ENCODE peak calls at places on chromosomes 13 and 19, in five cellular contexts. T, F, A, V and W are unnamed samples.

GRCh38 chr13:99743079-99743478 is 228.5 kb downstream of the ZIC5 start:
- DNase-seq in A (no peak), T (no peak), F (no peak), V (no peak), W (no peak)

GRCh38 chr19:38401148-38401547 is 1.7 kb upstream of the FAM98C start:
- DNase-seq in F (no peak), V (no peak), A (no peak), T (no peak), W (no peak)

GRCh38 chr19:44753932-44754742 is 5.6 kb downstream of the BCL3 start:
- DNase-seq in F (peak), A (peak), V (peak), T (peak), W (peak)

GRCh38 chr13:50589139-50589538 is 254.4 kb downstream of the DLEU7 start:
- DNase-seq in A (no peak), V (no peak), T (no peak), F (no peak), W (no peak)

GRCh38 chr13:110047511-110047910 is 259.4 kb downstream of the COL4A1 start:
- DNase-seq in V (peak), T (no peak), A (peak), F (peak), W (no peak)

GRCh38 chr13:113029487-113030258 is 60.7 kb downstream of the MCF2L start:
- DNase-seq in V (no peak), T (no peak), A (peak), F (peak), W (no peak)

GRCh38 chr13:113028336-113029060 is 59.5 kb downstream of the MCF2L start:
- DNase-seq in V (no peak), F (no peak), T (no peak), A (no peak), W (no peak)

GRCh38 chr13:110262494-110262893 is 44.5 kb downstream of the COL4A1 start:
- DNase-seq in V (no peak), F (no peak), T (no peak), A (no peak), W (no peak)

GRCh38 chr19:50432221-50432626 is 468 bp upstream of the MYBPC2 start:
- DNase-seq in T (no peak), F (no peak), A (no peak), V (no peak), W (no peak)

GRCh38 chr13:99367663-99368448 is 60.7 kb upstream of the GPR183 start:
- DNase-seq in V (no peak), F (no peak), T (no peak), A (no peak), W (no peak)

GRCh38 chr19:38544569-38545315 is 73.0 kb downstream of the MAP4K1 start:
- DNase-seq in F (no peak), V (no peak), A (no peak), T (no peak), W (no peak)

GRCh38 chr13:33194820-33195692 is 90.5 kb downstream of the STARD13 start:
- DNase-seq in V (peak), A (no peak), F (no peak), T (no peak), W (no peak)

GRCh38 chr13:35994131-35994966 is 136.8 kb downstream of the DCLK1 start:
- DNase-seq in A (no peak), T (peak), F (peak), V (peak), W (no peak)

GRCh38 chr13:40534456-40534855 is 132.0 kb downstream of the FOXO1 start:
- DNase-seq in F (no peak), T (no peak), V (no peak), A (no peak), W (no peak)

GRCh38 chr19:55111238-55111831 is 6.1 kb downstream of the PPP1R12C start:
- DNase-seq in F (no peak), V (no peak), T (no peak), A (no peak), W (no peak)

GRCh38 chr19:39350156-39350555 is 7.9 kb downstream of the SAMD4B start:
- DNase-seq in F (no peak), A (no peak), V (no peak), T (no peak), W (no peak)

GRCh38 chr19:18496167-18496979 is 25.5 kb downstream of the ELL start:
- DNase-seq in F (peak), A (peak), V (no peak), T (no peak), W (no peak)

GRCh38 chr13:114002009-114002544 is 28.2 kb upstream of the C13orf46 start:
- DNase-seq in V (no peak), A (no peak), T (no peak), F (peak), W (no peak)

GRCh38 chr19:27962260-27962659 is 1250.7 kb downstream of the UQCRFS1 start:
- DNase-seq in V (no peak), F (no peak), A (no peak), T (no peak), W (no peak)

GRCh38 chr13:78254113-78254512 is 335.5 kb upstream of the EDNRB start:
- DNase-seq in F (no peak), A (no peak), T (no peak), V (no peak), W (no peak)

GRCh38 chr13:64723735-64724134 is 2506.4 kb downstream of the PCDH9 start:
- DNase-seq in T (no peak), A (no peak), F (no peak), V (no peak), W (no peak)

DNA sequence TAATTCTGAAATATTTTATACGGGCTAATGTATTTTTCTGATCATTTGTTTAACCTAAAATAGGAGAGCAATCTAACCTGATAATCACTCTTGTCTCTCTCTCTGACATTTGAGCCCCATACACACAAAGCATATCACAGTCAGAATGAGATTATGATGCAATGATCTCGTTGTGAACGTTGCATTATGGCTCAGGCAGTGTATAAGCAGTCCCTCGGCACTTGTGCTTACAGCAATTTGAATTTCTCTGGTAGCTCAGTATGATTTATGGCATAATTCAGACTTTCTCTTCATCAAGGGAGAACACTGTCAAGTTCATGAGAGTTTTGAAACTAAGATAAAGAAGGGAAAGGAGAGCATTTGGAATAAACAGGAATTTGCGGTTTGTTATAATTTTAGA is 256.1 kb downstream of the DACH1 start:
- DNase-seq in T (no peak), F (no peak), A (no peak), V (no peak), W (no peak)
- H3K27ac ChIP-seq in T (no peak), F (no peak), A (no peak), V (no peak), W (no peak)

DNA sequence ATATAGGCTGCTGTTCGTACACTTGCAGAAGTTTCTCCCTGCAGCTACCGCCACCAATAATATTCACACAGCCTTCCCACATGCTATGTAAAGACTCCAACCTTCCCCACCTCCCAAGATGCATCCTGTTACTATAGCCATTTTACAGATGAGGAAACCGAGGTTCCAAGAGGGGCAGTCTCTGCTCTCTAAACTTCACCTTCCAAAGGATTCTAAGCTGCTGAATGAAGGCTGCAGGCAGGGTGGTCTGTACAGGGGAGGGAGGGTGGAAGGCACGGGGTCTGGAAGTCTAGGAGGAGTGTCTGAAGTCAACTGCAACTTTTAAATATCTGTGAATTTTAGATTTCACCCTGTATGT is 1.9 kb upstream of the NFIC start:
- DNase-seq in T (no peak), F (no peak), A (no peak), V (no peak), W (no peak)
- H3K27ac ChIP-seq in T (peak), F (no peak), A (no peak), V (peak), W (peak)

GRCh38 chr19:2866495-2867024 is 575 bp upstream of the ZNF556 start:
- DNase-seq in F (no peak), T (no peak), V (no peak), A (no peak), W (no peak)

GRCh38 chr19:2869618-2870017 is 2.5 kb downstream of the ZNF556 start:
- DNase-seq in A (no peak), F (no peak), T (no peak), V (no peak), W (no peak)

GRCh38 chr19:2863818-2864217 is 3.3 kb upstream of the ZNF556 start:
- DNase-seq in A (no peak), V (no peak), F (no peak), T (no peak), W (no peak)

GRCh38 chr19:2865334-2866221 is 1.6 kb upstream of the ZNF556 start:
- DNase-seq in F (no peak), A (no peak), T (no peak), V (no peak), W (no peak)

GRCh38 chr19:2867025-2867991 is at the start of gene ZNF556:
- DNase-seq in F (peak), V (no peak), T (no peak), A (no peak), W (no peak)
- H3K27ac ChIP-seq in F (no peak), V (no peak), T (no peak), A (peak), W (no peak)

GRCh38 chr13:76854209-76854608 is 32.0 kb downstream of the KCTD12 start:
- DNase-seq in A (no peak), F (no peak), T (no peak), V (no peak), W (no peak)
- H3K27ac ChIP-seq in A (no peak), F (no peak), T (peak), V (peak), W (no peak)

GRCh38 chr19:4983346-4984105 is 14.6 kb downstream of the KDM4B start:
- DNase-seq in F (peak), T (no peak), A (no peak), V (no peak), W (no peak)
- H3K27ac ChIP-seq in F (no peak), T (no peak), A (no peak), V (no peak), W (no peak)

GRCh38 chr19:49210108-49210900 is 52.7 kb downstream of the TRPM4 start:
- DNase-seq in A (peak), V (no peak), T (no peak), F (peak), W (no peak)
- H3K27ac ChIP-seq in A (no peak), V (no peak), T (no peak), F (peak), W (no peak)